ENCODE peak calls at places on chromosomes 16 and 17, in seven cellular contexts. Y is cardiac muscle cell, I is astrocyte of the cerebellum, B is heart right ventricle, U is WERI-Rb-1, P is thoracic aorta, Q is cardiac fibroblast. F is an unnamed sample.

GRCh38 chr17:43033947-43034622 is 9.1 kb downstream of the RND2 start:
- DNase-seq in B (no peak), Q (no peak), Y (peak; percentile 54), I (no peak), P (no peak), U (peak; percentile 55), F (no peak)

GRCh38 chr16:29825145-29826044 is 5.1 kb downstream of the MVP start:
- DNase-seq in Y (no peak), B (peak; percentile 52), U (peak; percentile 97), P (no peak), Q (peak; percentile 88), I (peak; percentile 61), F (peak; percentile 73)

GRCh38 chr16:8572063-8572918 is 18.0 kb downstream of the TMEM114 start:
- DNase-seq in B (no peak), U (no peak), I (no peak), Y (no peak), Q (no peak), P (no peak), F (no peak)

GRCh38 chr17:83176956-83177583 is 97.7 kb downstream of the METRNL start:
- DNase-seq in P (no peak), Y (no peak), Q (no peak), I (no peak), B (no peak), U (peak; percentile 6), F (no peak)

GRCh38 chr17:15181333-15181732 is 83.8 kb downstream of the PMP22 start:
- DNase-seq in P (no peak), Y (no peak), I (no peak), B (no peak), U (no peak), Q (no peak), F (no peak)

GRCh38 chr17:8366231-8366630 is 10.3 kb downstream of the KRABD2 start:
- DNase-seq in U (no peak), I (no peak), Y (no peak), P (no peak), B (no peak), Q (peak; percentile 95), F (peak; percentile 92)

GRCh38 chr17:66306413-66306812 is 4.0 kb downstream of the PRKCA start:
- DNase-seq in I (no peak), P (no peak), U (no peak), Q (peak; percentile 79), B (no peak), Y (no peak), F (peak; percentile 54)

GRCh38 chr17:19364699-19365498 is 2.4 kb upstream of the B9D1 start:
- DNase-seq in P (no peak), I (no peak), Y (peak; percentile 53), B (no peak), Q (no peak), U (peak; percentile 52), F (no peak)

GRCh38 chr17:42877037-42877436 is 23.6 kb upstream of the G6PC1 start:
- DNase-seq in P (no peak), Y (no peak), U (no peak), Q (no peak), B (no peak), I (no peak), F (no peak)

GRCh38 chr16:2691491-2692248 is 9.3 kb downstream of the KCTD5 start:
- DNase-seq in B (no peak), U (no peak), Q (no peak), P (no peak), I (peak; percentile 26), Y (no peak), F (no peak)

GRCh38 chr16:30472328-30472942 is at the start of gene ITGAL:
- DNase-seq in P (no peak), Y (no peak), U (no peak), I (no peak), Q (no peak), B (peak; percentile 19), F (no peak)

GRCh38 chr17:50153650-50154575 is 3.4 kb upstream of the PPP1R9B start:
- DNase-seq in Y (no peak), P (no peak), U (no peak), B (peak; percentile 62), I (no peak), Q (no peak), F (peak; percentile 53)

GRCh38 chr17:55322451-55322985 is 57.8 kb downstream of the HLF start:
- DNase-seq in U (no peak), B (no peak), Q (no peak), I (no peak), P (no peak), Y (no peak), F (no peak)

GRCh38 chr17:74960739-74961342 is 11.7 kb downstream of the HID1 start:
- DNase-seq in Q (peak; percentile 48), B (no peak), P (no peak), U (peak; percentile 96), I (no peak), Y (peak; percentile 73), F (peak; percentile 49)

GRCh38 chr17:78265121-78265520 is 33.7 kb downstream of the TMEM235 start:
- DNase-seq in Q (no peak), Y (no peak), B (no peak), U (no peak), P (no peak), I (no peak), F (no peak)

GRCh38 chr16:55710466-55710865 is 54.7 kb downstream of the SLC6A2 start:
- DNase-seq in P (no peak), I (no peak), U (no peak), B (no peak), Q (peak; percentile 3), Y (peak; percentile 71), F (peak; percentile 18)

GRCh38 chr16:11328172-11329079 is 16.8 kb upstream of the RMI2 start:
- DNase-seq in U (no peak), I (peak; percentile 89), B (peak; percentile 81), Y (peak; percentile 28), P (no peak), Q (peak; percentile 98), F (peak; percentile 98)

GRCh38 chr16:75043175-75043937 is 44.5 kb downstream of the ZNRF1 start:
- DNase-seq in I (no peak), U (peak; percentile 18), Y (no peak), B (no peak), Q (no peak), P (no peak), F (no peak)

GRCh38 chr17:82965371-82965770 is 114.0 kb upstream of the METRNL start:
- DNase-seq in U (peak; percentile 5), B (no peak), P (no peak), I (no peak), Q (no peak), Y (no peak), F (no peak)

GRCh38 chr16:29899516-29900101 is at the start of gene SEZ6L2:
- DNase-seq in Q (peak; percentile 89), Y (peak; percentile 73), B (peak; percentile 70), P (no peak), I (peak; percentile 35), U (peak; percentile 97), F (peak; percentile 95)

GRCh38 chr17:61280338-61280737 is 119.3 kb upstream of the TBX2 start:
- DNase-seq in P (no peak), I (no peak), B (no peak), Y (no peak), Q (no peak), U (no peak), F (no peak)

GRCh38 chr16:17777461-17777863 is 306.7 kb upstream of the XYLT1 start:
- DNase-seq in Q (peak; percentile 44), U (no peak), B (no peak), P (no peak), Y (no peak), I (no peak), F (peak; percentile 20)

DNA sequence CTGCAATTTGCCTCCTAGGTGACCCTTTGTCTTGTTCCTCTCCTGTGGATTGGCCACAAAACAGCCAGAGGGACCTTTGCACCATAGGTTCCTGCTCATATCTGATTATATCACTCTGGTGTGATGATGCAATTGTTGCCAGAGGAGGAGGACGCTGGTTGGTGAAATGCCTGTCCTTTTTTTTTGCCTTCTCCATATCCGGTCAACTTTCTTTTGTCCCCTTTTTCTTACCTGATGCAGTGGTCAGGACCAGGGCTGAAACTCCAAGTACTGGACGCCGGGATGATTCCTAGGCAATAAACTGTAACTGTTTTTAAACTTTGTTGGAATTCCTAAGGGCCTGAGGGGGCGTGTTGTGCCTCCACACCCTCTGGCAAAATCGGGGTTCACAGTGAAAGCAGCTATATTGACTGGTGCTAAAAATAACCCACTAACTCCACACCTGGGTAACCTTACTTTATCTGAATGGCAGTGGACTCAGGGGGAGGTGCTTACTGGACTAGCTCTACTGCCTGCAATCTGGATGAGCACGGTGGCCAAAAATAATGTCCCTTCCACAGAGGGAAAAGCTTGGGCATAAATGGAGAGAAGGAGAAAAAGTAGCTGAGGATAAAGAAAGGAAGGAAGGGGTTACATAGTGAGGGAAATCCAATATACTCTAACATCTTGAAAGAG is 28.3 kb upstream of the ZNF423 start:
- DNase-seq in U (no peak), P (no peak), B (no peak), Y (no peak), Q (no peak), I (no peak), F (no peak)
- TF ChIP-seq CTCF in U (no peak), P (no peak), B (no peak), Y (no peak), Q (no peak), I (no peak), F (no peak)

DNA sequence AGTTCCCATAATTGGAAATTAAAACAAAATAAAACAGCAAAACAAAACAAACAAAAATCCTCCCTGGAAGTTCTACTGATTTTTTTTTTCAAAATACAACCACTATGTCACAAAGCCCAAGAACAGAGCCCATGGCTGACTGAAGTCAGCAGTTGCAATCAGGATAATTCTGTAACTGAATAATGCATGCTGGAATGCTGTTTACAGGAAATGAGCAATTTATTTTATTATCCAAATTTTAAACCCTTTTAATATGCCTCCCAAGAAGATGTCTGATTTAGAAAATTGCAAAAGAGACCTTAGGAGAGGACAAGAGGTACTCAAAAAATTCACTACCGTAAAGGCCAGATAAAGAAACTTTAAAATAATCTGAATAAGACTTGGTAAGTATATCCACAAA is 578.2 kb downstream of the TOX3 start:
- DNase-seq in I (no peak), Y (no peak), U (no peak), Q (peak; percentile 25), P (no peak), B (no peak), F (peak; percentile 2)
- H3K4me3 ChIP-seq in I (no peak overlapping the region), Y (no peak overlapping the region), U (no peak overlapping the region), Q (no peak overlapping the region), P (no peak overlapping the region), B (no peak overlapping the region), F (no peak overlapping the region)

DNA sequence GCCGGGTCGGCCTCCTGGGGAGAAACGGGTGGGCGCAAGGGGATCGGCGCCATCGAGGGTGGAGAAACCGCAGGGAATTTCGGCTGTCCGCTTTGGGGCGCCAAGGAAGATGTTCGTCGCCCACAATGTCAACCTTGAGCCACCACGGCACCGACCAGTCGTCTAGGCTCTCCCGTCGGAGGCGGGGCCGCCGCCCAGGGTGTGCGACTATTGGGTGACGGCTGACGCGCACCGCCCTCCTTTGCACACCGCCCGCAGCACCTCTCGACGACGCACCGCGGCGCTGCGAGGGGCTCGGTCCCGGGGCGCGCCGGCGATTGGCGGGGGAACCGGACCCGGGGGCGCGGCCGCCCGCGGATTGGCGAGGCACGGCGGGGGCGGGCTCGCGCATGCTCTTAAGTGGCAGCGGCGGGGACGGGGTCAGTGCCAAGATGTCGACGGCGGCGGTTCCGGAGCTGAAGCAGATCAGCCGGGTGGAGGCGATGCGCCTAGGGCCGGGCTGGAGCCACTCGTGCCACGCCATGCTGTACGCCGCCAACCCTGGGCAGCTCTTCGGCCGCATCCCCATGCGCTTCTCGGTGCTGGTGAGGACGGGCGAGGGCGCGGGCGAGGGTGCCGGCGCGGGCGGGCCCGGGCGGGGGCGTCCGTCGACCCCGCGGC is at the start of gene NUDT16L1:
- DNase-seq in I (peak; percentile 77), Y (peak; percentile 97), P (peak; percentile 77), B (peak; percentile 96), U (peak; percentile 96), Q (peak; percentile 91), F (peak; percentile 94)
- TF ChIP-seq CTCF in I (no peak), Y (peak; percentile 3), P (peak; percentile 24), B (peak; percentile 40), U (no peak), Q (no peak), F (no peak)

GRCh38 chr16:85891033-85891775 is 7.8 kb upstream of the IRF8 start:
- DNase-seq in P (no peak), Q (no peak), B (no peak), Y (no peak), I (no peak), U (no peak), F (no peak)
- H3K4me3 ChIP-seq in P (no peak overlapping the region), Q (no peak overlapping the region), B (no peak overlapping the region), Y (no peak overlapping the region), I (no peak overlapping the region), U (no peak overlapping the region), F (no peak overlapping the region)